ENCODE peak calls at places on chromosome X, in five cellular contexts. H, N, W, E and O are unnamed samples.

GRCh38 chrX:18098704-18099103 is 122.0 kb downstream of the BEND2 start:
- DNase-seq in N (peak), W (no peak), H (no peak), E (no peak), O (no peak)

GRCh38 chrX:20266810-20267598 is at the start of gene RPS6KA3:
- DNase-seq in E (peak), N (peak), H (peak), W (peak), O (peak)

GRCh38 chrX:1086444-1087409 is 125.7 kb downstream of the CRLF2 start:
- DNase-seq in N (no peak), E (no peak), W (peak), H (no peak), O (no peak)

GRCh38 chrX:68534696-68535095 is 35.8 kb downstream of the YIPF6 start:
- DNase-seq in H (no peak), W (no peak), N (no peak), E (no peak), O (no peak)

GRCh38 chrX:104254442-104255115 is at the start of gene ESX1:
- DNase-seq in N (peak), H (no peak), W (no peak), E (no peak), O (no peak)

GRCh38 chrX:136185409-136186022 is 38.2 kb downstream of the FHL1 start:
- DNase-seq in N (no peak), H (no peak), W (peak), E (no peak), O (no peak)

GRCh38 chrX:46599051-46599560 is 25.5 kb downstream of the CHST7 start:
- DNase-seq in N (no peak), E (no peak), W (no peak), H (no peak), O (no peak)

GRCh38 chrX:46686003-46686645 is 72.8 kb downstream of the SLC9A7 start:
- DNase-seq in E (peak), W (peak), N (peak), H (no peak), O (no peak)

GRCh38 chrX:826448-826847 is 195.9 kb downstream of the SHOX start:
- DNase-seq in W (no peak), E (no peak), N (no peak), H (no peak), O (no peak)

GRCh38 chrX:45781901-45782553 is 581.4 kb upstream of the DIPK2B start:
- DNase-seq in H (no peak), N (no peak), E (no peak), W (peak), O (no peak)

GRCh38 chrX:16433021-16433420 is 216.9 kb upstream of the S100G start:
- DNase-seq in H (no peak), W (no peak), N (no peak), E (no peak), O (no peak)

GRCh38 chrX:52271212-52271611 is 86.5 kb downstream of the MAGED4 start:
- DNase-seq in E (no peak), W (peak), N (peak), H (no peak), O (no peak)

GRCh38 chrX:132022115-132022862 is 813 bp upstream of the STK26 start:
- DNase-seq in H (no peak), W (peak), N (peak), E (peak), O (no peak)

GRCh38 chrX:109350051-109350450 is 131.8 kb downstream of the GUCY2F start:
- DNase-seq in E (no peak), W (no peak), N (no peak), H (no peak), O (no peak)

GRCh38 chrX:1246816-1247215 is 21.8 kb upstream of the CSF2RA start:
- DNase-seq in N (peak), H (peak), W (peak), E (no peak), O (no peak)

GRCh38 chrX:7926501-7926900 is 712 bp downstream of the PNPLA4 start:
- DNase-seq in H (no peak), N (no peak), E (no peak), W (no peak), O (no peak)

GRCh38 chrX:3145716-3146115 is 104.4 kb downstream of the ARSF start:
- DNase-seq in E (no peak), H (no peak), N (no peak), W (no peak), O (no peak)

GRCh38 chrX:2325076-2325784 is 175.5 kb downstream of the DHRSX start:
- DNase-seq in W (no peak), N (no peak), E (peak), H (no peak), O (no peak)

GRCh38 chrX:129984196-129984962 is 1.9 kb downstream of the BCORL1 start:
- DNase-seq in W (no peak), N (peak), H (peak), E (peak), O (no peak)

GRCh38 chrX:69552512-69552911 is 48.4 kb downstream of the NALF2 start:
- DNase-seq in H (no peak), N (no peak), E (no peak), W (no peak), O (no peak)

GRCh38 chrX:74449322-74449936 is 28.1 kb downstream of the SLC16A2 start:
- DNase-seq in E (peak), W (peak), N (no peak), H (no peak), O (peak)

GRCh38 chrX:2504706-2505332 is 4.0 kb upstream of the DHRSX start:
- DNase-seq in H (no peak), E (no peak), N (no peak), W (no peak), O (no peak)

GRCh38 chrX:14672611-14673172 is 143.4 kb downstream of the GLRA2 start:
- DNase-seq in N (no peak), W (no peak), H (no peak), E (no peak), O (no peak)

GRCh38 chrX:153400146-153401132 is 711 bp downstream of the PNMA6E start:
- DNase-seq in H (no peak), N (peak), W (peak), E (no peak), O (no peak)

GRCh38 chrX:6729581-6729980 is 194.7 kb upstream of the VCX3A start:
- DNase-seq in W (peak), H (no peak), E (no peak), N (no peak), O (no peak)

GRCh38 chrX:132488092-132488749 is 617 bp downstream of the MBNL3 start:
- DNase-seq in W (peak), H (no peak), E (no peak), N (no peak), O (no peak)

GRCh38 chrX:106278951-106279350 is 110.8 kb downstream of the PWWP3B start:
- DNase-seq in W (no peak), H (no peak), N (no peak), E (no peak), O (no peak)

GRCh38 chrX:136639506-136640176 is 8.3 kb upstream of the CD40LG start:
- DNase-seq in W (no peak), E (no peak), N (no peak), H (no peak), O (no peak)